ENCODE peak calls at places on chromosomes 6 and 20, in nine cellular contexts. B is AG10803, C is HepG2, G is small intestine, T is non-pigmented ciliary epithelial cell, H is activated T-helper 1 cell treated with Interleukin-2 at 50 U/mL for 16 hours, Z is T-helper 9 cell, W is GM04503, O is RWPE1. E is an unnamed sample.
A peak's percentile ranks its signal among the peaks of the same experiment; 100 is the strongest.

GRCh38 chr20:50586531-50587232 is 76.5 kb downstream of the PTPN1 start:
- DNase-seq in T (no peak), H (no peak), W (no peak), C (no peak), G (no peak), O (no peak), B (no peak), Z (no peak), E (no peak)

GRCh38 chr6:158837684-158838625 is 18.8 kb upstream of the EZR start:
- DNase-seq in O (no peak), G (no peak), Z (no peak), T (no peak), W (no peak), B (peak; percentile 75), C (no peak), H (no peak), E (no peak)

GRCh38 chr6:47144306-47144705 is 102.2 kb upstream of the ADGRF1 start:
- DNase-seq in T (no peak), W (peak; percentile 45), C (no peak), G (no peak), Z (no peak), B (peak; percentile 91), H (no peak), O (no peak), E (no peak)

GRCh38 chr6:104326173-104327001 is 533.3 kb downstream of the HACE1 start:
- DNase-seq in Z (no peak), C (no peak), H (no peak), T (peak; percentile 36), B (peak; percentile 83), O (no peak), G (no peak), W (peak; percentile 8), E (no peak)

GRCh38 chr6:4023240-4023639 is 55.7 kb downstream of the FAM217A start:
- DNase-seq in T (no peak), O (no peak), W (no peak), C (peak; percentile 37), G (peak; percentile 48), Z (no peak), H (no peak), B (peak; percentile 33), E (no peak)

GRCh38 chr6:132060591-132060990 is 109.4 kb upstream of the CCN2 start:
- DNase-seq in B (peak; percentile 63), H (no peak), G (peak; percentile 28), Z (no peak), C (peak; percentile 23), W (no peak), O (peak; percentile 24), T (peak; percentile 79), E (no peak)

GRCh38 chr20:17875981-17876385 is 92.6 kb downstream of the SNX5 start:
- DNase-seq in O (no peak), W (no peak), Z (no peak), C (no peak), G (no peak), B (no peak), T (no peak), H (no peak), E (no peak)

GRCh38 chr6:135535989-135536414 is 38.5 kb upstream of the AHI1 start:
- DNase-seq in C (peak; percentile 40), Z (no peak), B (peak; percentile 93), W (peak; percentile 58), T (peak; percentile 74), G (peak; percentile 50), H (no peak), O (peak; percentile 41), E (no peak)

GRCh38 chr6:169312658-169313346 is 59.2 kb upstream of the THBS2 start:
- DNase-seq in Z (no peak), B (peak; percentile 77), O (no peak), G (no peak), T (no peak), C (peak; percentile 18), H (no peak), W (no peak), E (no peak)

E was measured in activated gamma-delta T cell treated with anti-CD3 and anti-CD28 coated beads, Interleukin-2, amount 50 U/mL, for 16 hours.